ENCODE peak calls at places on chromosomes 11 and 22, in four cellular contexts. Q, P, E and F are unnamed samples.

GRCh38 chr11:63246045-63246444 is 2.6 kb upstream of the SLC22A25 start:
- DNase-seq in Q (no peak), E (no peak), P (no peak), F (no peak)

GRCh38 chr22:30204742-30205111 is 41.8 kb downstream of the LIF start:
- DNase-seq in P (no peak), E (peak; percentile 78), Q (no peak), F (peak; percentile 93)

GRCh38 chr22:24429411-24430365 is 2.3 kb downstream of the ADORA2A start:
- DNase-seq in E (peak; percentile 43), Q (no peak), P (no peak), F (peak; percentile 73)

GRCh38 chr22:22342697-22343602 is 98.4 kb downstream of the VPREB1 start:
- DNase-seq in E (peak; percentile 23), Q (peak; percentile 59), P (peak; percentile 29), F (peak; percentile 25)

GRCh38 chr22:27982630-27983180 is 63.6 kb upstream of the PITPNB start:
- DNase-seq in E (no peak), Q (no peak), P (no peak), F (no peak)

GRCh38 chr11:43835104-43835503 is 45.5 kb upstream of the ALKBH3 start:
- DNase-seq in E (no peak), Q (no peak), P (no peak), F (no peak)

GRCh38 chr11:113705871-113706654 is at the start of gene TMPRSS5:
- DNase-seq in E (no peak), Q (no peak), P (no peak), F (no peak)

GRCh38 chr11:100964400-100964799 is 165.2 kb downstream of the PGR start:
- DNase-seq in P (no peak), E (peak; percentile 29), Q (no peak), F (peak; percentile 16)

GRCh38 chr11:111347002-111347722 is 31.9 kb downstream of the POU2AF1 start:
- DNase-seq in E (no peak), Q (no peak), P (no peak), F (no peak)

GRCh38 chr22:25077964-25078363 is 121.7 kb upstream of the CRYBB3 start:
- DNase-seq in E (no peak), Q (no peak), P (no peak), F (no peak)

GRCh38 chr22:25453557-25453956 is 110.9 kb upstream of the GRK3 start:
- DNase-seq in P (no peak), Q (no peak), E (no peak), F (no peak)

GRCh38 chr22:39098576-39098975 is 1.5 kb downstream of the APOBEC3H start:
- DNase-seq in Q (no peak), E (no peak), P (no peak), F (no peak)